ENCODE peak calls at places on chromosome 21, in four cellular contexts. F, I, X and Y are unnamed samples.

GRCh38 chr21:30882907-30883597 is 1.7 kb upstream of the KRTAP11-1 start:
- DNase-seq in F (peak; percentile 0), X (no peak), I (no peak), Y (no peak)

GRCh38 chr21:39107739-39108138 is 75.5 kb downstream of the PSMG1 start:
- DNase-seq in F (no peak), I (no peak), X (no peak), Y (no peak)

GRCh38 chr21:29558331-29558730 is 259.6 kb downstream of the BACH1 start:
- DNase-seq in F (no peak), I (no peak), X (no peak), Y (no peak)

GRCh38 chr21:35027558-35028450 is 21.3 kb downstream of the RUNX1 start:
- DNase-seq in X (no peak), I (no peak), F (no peak), Y (no peak)

GRCh38 chr21:35643176-35643575 is 417.1 kb downstream of the SETD4 start:
- DNase-seq in X (peak; percentile 61), I (no peak), F (peak; percentile 73), Y (peak; percentile 9)

GRCh38 chr21:36713746-36714145 is 14.8 kb downstream of the SIM2 start:
- DNase-seq in X (no peak), I (no peak), F (no peak), Y (no peak)

GRCh38 chr21:15557925-15558324 is 171.9 kb upstream of the USP25 start:
- DNase-seq in F (no peak), X (no peak), I (no peak), Y (no peak)

GRCh38 chr21:16004523-16004922 is 274.7 kb downstream of the USP25 start:
- DNase-seq in F (no peak), X (no peak), I (no peak), Y (no peak)

GRCh38 chr21:29334717-29335428 is 36.2 kb downstream of the BACH1 start:
- DNase-seq in X (peak; percentile 43), I (no peak), F (no peak), Y (no peak)

GRCh38 chr21:42983102-42983501 is 8.7 kb downstream of the PKNOX1 start:
- DNase-seq in X (no peak), F (no peak), I (no peak), Y (no peak)

GRCh38 chr21:46585191-46585953 is 19.5 kb downstream of the S100B start:
- DNase-seq in X (no peak), F (peak; percentile 91), I (no peak), Y (no peak)
- H3K4me3 ChIP-seq in X (no peak overlapping the region), F (no peak overlapping the region), I (no peak overlapping the region), Y (no peak overlapping the region)

DNA sequence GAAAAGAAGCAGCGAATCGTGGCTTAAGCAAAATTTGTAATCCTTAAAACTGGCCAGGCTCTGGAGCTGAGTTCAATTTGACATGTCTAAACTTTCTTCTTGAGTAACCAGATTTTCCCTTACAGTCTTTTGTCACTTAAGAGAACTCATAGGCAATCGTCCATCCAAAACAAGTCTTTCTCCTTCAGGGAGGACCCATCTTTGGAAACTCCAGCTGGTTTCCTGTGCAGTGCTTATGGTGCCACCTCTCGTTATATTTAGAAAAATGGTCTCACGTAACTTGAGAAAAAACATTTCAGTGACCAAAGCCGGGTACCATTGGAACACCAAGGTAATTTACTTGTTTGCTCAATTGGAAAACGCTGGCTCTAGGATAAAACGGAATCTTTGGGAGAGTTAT is 1.9 kb upstream of the PTTG1IP start:
- DNase-seq in X (peak; percentile 52), I (peak; percentile 40), F (peak; percentile 63), Y (no peak)
- H3K4me3 ChIP-seq in X (peak overlapping the region; percentile 85), I (no peak overlapping the region), F (peak overlapping the region; percentile 72), Y (no peak overlapping the region)

GRCh38 chr21:45408271-45408791 is 3.4 kb downstream of the COL18A1 start:
- DNase-seq in F (no peak), I (no peak), X (no peak), Y (no peak)

GRCh38 chr21:45410151-45410864 is 5.3 kb downstream of the COL18A1 start:
- DNase-seq in X (no peak), I (no peak), F (no peak), Y (no peak)

GRCh38 chr21:45407629-45408247 is 2.8 kb downstream of the COL18A1 start:
- DNase-seq in I (no peak), F (peak; percentile 12), X (no peak), Y (no peak)

GRCh38 chr21:45409466-45410150 is 4.6 kb downstream of the COL18A1 start:
- DNase-seq in X (no peak), F (peak; percentile 83), I (peak; percentile 49), Y (no peak)

GRCh38 chr21:45408811-45409261 is 3.9 kb downstream of the COL18A1 start:
- DNase-seq in X (no peak), I (no peak), F (no peak), Y (no peak)
- H3K4me3 ChIP-seq in X (no peak overlapping the region), I (no peak overlapping the region), F (no peak overlapping the region), Y (no peak overlapping the region)

GRCh38 chr21:45032332-45032731 is 42.0 kb upstream of the ADARB1 start:
- DNase-seq in I (no peak), F (no peak), X (no peak), Y (no peak)

GRCh38 chr21:45029968-45030636 is 44.3 kb upstream of the ADARB1 start:
- DNase-seq in X (no peak), I (no peak), F (no peak), Y (no peak)

GRCh38 chr21:45030637-45031218 is 43.7 kb upstream of the ADARB1 start:
- DNase-seq in X (no peak), F (no peak), I (no peak), Y (no peak)

GRCh38 chr21:45032977-45033705 is 41.2 kb upstream of the ADARB1 start:
- DNase-seq in I (no peak), F (no peak), X (no peak), Y (no peak)

DNA sequence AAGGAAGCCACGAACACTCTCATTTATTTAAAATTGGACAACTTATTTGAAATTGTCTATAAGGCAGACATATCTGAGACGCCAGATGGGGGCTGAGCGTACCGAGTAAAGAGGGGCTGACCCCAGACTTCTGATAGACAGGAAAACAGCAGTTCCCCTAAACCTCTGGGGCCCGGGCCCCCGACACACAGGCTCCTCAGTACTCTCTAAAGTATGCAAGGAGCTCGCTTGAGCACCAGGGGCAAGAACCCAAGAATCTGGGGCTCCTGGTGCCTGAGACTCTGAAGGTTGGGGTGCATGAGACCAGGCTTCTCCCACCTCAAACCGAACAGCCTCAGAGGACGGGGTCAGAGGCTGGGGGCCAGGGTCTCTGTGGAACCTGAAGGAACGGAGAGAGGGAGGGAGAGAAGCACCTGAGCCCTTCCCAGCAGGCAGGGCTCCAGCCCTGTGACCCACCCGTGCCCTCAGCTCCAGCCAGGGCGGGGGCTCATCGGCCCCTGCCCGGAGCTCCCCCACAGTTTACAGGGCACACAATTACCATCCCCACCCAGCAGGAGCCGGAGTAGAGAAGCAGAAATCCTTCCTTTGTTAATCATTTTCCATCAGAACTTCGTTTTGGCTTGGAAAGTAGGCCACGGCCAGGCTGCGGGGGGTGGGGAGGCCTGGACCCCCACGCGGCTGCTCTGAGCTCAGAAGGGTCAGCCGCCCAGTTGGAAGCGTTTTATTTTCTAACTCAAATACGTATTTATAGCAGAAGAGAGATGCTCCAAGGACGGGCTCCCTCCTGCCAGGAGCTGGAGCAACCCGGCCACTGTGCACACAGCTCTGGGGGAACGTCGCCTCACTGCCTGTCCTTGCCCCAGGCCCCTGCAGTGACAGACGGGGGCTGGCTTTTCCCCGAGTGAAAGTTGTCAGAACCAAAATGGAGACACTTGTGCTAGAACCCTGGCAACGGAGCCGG is 42.9 kb upstream of the ADARB1 start:
- DNase-seq in I (no peak), F (no peak), X (no peak), Y (no peak)
- H3K4me3 ChIP-seq in I (no peak overlapping the region), F (no peak overlapping the region), X (no peak overlapping the region), Y (no peak overlapping the region)

GRCh38 chr21:46153259-46154154 is 1.9 kb downstream of the FTCD start:
- DNase-seq in F (no peak), I (peak; percentile 58), X (peak; percentile 23), Y (no peak)

GRCh38 chr21:46154155-46154954 is 1.0 kb downstream of the FTCD start:
- DNase-seq in X (no peak), F (no peak), I (no peak), Y (no peak)

GRCh38 chr21:46151261-46151988 is 4.0 kb downstream of the FTCD start:
- DNase-seq in F (no peak), X (no peak), I (no peak), Y (no peak)

GRCh38 chr21:46151989-46152938 is 3.1 kb downstream of the FTCD start:
- DNase-seq in I (no peak), F (no peak), X (no peak), Y (no peak)

DNA sequence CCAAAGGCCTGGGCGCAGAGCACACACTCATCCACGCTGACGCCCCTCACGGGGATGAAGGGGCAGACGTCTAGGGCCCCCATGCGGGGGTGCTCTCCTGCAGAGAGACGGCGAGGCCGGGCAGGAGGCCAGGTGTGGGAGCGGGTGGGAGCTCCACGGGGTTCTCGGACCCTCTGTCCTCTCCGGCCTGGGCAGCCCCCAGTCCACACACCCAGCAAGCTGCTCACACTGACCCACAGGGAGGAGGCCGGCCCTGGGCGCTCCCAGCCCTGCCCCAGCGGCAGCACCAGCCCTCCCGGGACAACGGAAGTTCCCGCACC is 2.5 kb downstream of the FTCD start:
- DNase-seq in I (no peak), F (no peak), X (no peak), Y (no peak)
- H3K4me3 ChIP-seq in I (peak overlapping the region; percentile 13), F (no peak overlapping the region), X (no peak overlapping the region), Y (no peak overlapping the region)

GRCh38 chr21:37915941-37916794 is at the start of gene KCNJ6:
- DNase-seq in F (no peak), I (peak; percentile 14), X (peak; percentile 40), Y (no peak)

GRCh38 chr21:37916795-37917142 is 512 bp upstream of the KCNJ6 start:
- DNase-seq in I (no peak), F (no peak), X (no peak), Y (no peak)

GRCh38 chr21:37917612-37918011 is 1.4 kb upstream of the KCNJ6 start:
- DNase-seq in X (peak; percentile 41), I (no peak), F (peak; percentile 71), Y (no peak)

GRCh38 chr21:37914211-37914900 is 1.9 kb downstream of the KCNJ6 start:
- DNase-seq in I (no peak), F (no peak), X (no peak), Y (no peak)

GRCh38 chr21:37915516-37915915 is 741 bp downstream of the KCNJ6 start:
- DNase-seq in X (no peak), F (no peak), I (no peak), Y (no peak)
- H3K4me3 ChIP-seq in X (peak overlapping the region; percentile 36), F (no peak overlapping the region), I (peak overlapping the region; percentile 0), Y (no peak overlapping the region)

GRCh38 chr21:44931137-44931500 is 8.7 kb upstream of the SLX9 start:
- DNase-seq in X (no peak), I (no peak), F (no peak), Y (no peak)

GRCh38 chr21:44931501-44932365 is 8.1 kb upstream of the SLX9 start:
- DNase-seq in X (no peak), F (no peak), I (no peak), Y (no peak)

GRCh38 chr21:44933938-44934260 is 5.9 kb upstream of the SLX9 start:
- DNase-seq in F (no peak), X (no peak), I (no peak), Y (no peak)

GRCh38 chr21:44933199-44933937 is 6.5 kb upstream of the SLX9 start:
- DNase-seq in F (no peak), I (no peak), X (no peak), Y (no peak)

GRCh38 chr21:44932366-44933181 is 7.3 kb upstream of the SLX9 start:
- DNase-seq in X (no peak), F (no peak), I (no peak), Y (no peak)
- H3K4me3 ChIP-seq in X (peak overlapping the region; percentile 11), F (peak overlapping the region; percentile 31), I (peak overlapping the region; percentile 26), Y (no peak overlapping the region)

GRCh38 chr21:40531016-40531415 is 315.9 kb downstream of the DSCAM start:
- DNase-seq in I (no peak), X (no peak), F (no peak), Y (no peak)

GRCh38 chr21:40531421-40531820 is 315.5 kb downstream of the DSCAM start:
- DNase-seq in F (no peak), X (no peak), I (no peak), Y (no peak)

GRCh38 chr21:40534886-40535285 is 312.1 kb downstream of the DSCAM start:
- DNase-seq in I (no peak), X (no peak), F (no peak), Y (no peak)
- H3K4me3 ChIP-seq in I (no peak overlapping the region), X (no peak overlapping the region), F (no peak overlapping the region), Y (no peak overlapping the region)